ENCODE peak calls at places on chromosomes 5 and 9, in ten cellular contexts. One of them, this sample, is unnamed.

GRCh38 chr5:154758501-154758900 is 3.3 kb downstream of the LARP1 start:
- DNase-seq in stimulated activated naive CD8-positive, alpha-beta T cell treated with anti-CD3 and anti-CD28 coated beads, Interleukin-15, amount 100 ng/mL, for 72 hours: no peak
- DNase-seq in GM12864: no peak
- DNase-seq in stimulated activated CD4-positive, alpha-beta T cell treated with anti-CD3 and anti-CD28 coated beads, Interleukin-15, amount 100 ng/mL, for 48 hours: no peak
- DNase-seq in substantia nigra: no peak
- DNase-seq in brain microvascular endothelial cell: no peak
- DNase-seq in NCI-H748 treated with DMSO at 0.1 percent for 48 hours: no peak
- DNase-seq in brain pericyte: no peak
- DNase-seq in spleen: no peak
- DNase-seq in lower lobe of right lung: no peak
- DNase-seq in this sample: no peak

GRCh38 chr5:56977822-56978221 is 25.9 kb upstream of the MIER3 start:
- DNase-seq in stimulated activated naive CD8-positive, alpha-beta T cell treated with anti-CD3 and anti-CD28 coated beads, Interleukin-15, amount 100 ng/mL, for 72 hours: no peak
- DNase-seq in GM12864: no peak
- DNase-seq in stimulated activated CD4-positive, alpha-beta T cell treated with anti-CD3 and anti-CD28 coated beads, Interleukin-15, amount 100 ng/mL, for 48 hours: no peak
- DNase-seq in substantia nigra: no peak
- DNase-seq in brain microvascular endothelial cell: no peak
- DNase-seq in NCI-H748 treated with DMSO at 0.1 percent for 48 hours: no peak
- DNase-seq in brain pericyte: no peak
- DNase-seq in spleen: no peak
- DNase-seq in lower lobe of right lung: no peak
- DNase-seq in this sample: no peak

GRCh38 chr9:7977586-7977985 is 178.0 kb upstream of the DMAC1 start:
- DNase-seq in stimulated activated naive CD8-positive, alpha-beta T cell treated with anti-CD3 and anti-CD28 coated beads, Interleukin-15, amount 100 ng/mL, for 72 hours: no peak
- DNase-seq in GM12864: no peak
- DNase-seq in stimulated activated CD4-positive, alpha-beta T cell treated with anti-CD3 and anti-CD28 coated beads, Interleukin-15, amount 100 ng/mL, for 48 hours: no peak
- DNase-seq in substantia nigra: no peak
- DNase-seq in brain microvascular endothelial cell: no peak
- DNase-seq in NCI-H748 treated with DMSO at 0.1 percent for 48 hours: no peak
- DNase-seq in brain pericyte: no peak
- DNase-seq in spleen: no peak
- DNase-seq in lower lobe of right lung: no peak
- DNase-seq in this sample: no peak

GRCh38 chr9:125851971-125852370 is 104.8 kb downstream of the PBX3 start:
- DNase-seq in stimulated activated naive CD8-positive, alpha-beta T cell treated with anti-CD3 and anti-CD28 coated beads, Interleukin-15, amount 100 ng/mL, for 72 hours: no peak
- DNase-seq in GM12864: no peak
- DNase-seq in stimulated activated CD4-positive, alpha-beta T cell treated with anti-CD3 and anti-CD28 coated beads, Interleukin-15, amount 100 ng/mL, for 48 hours: no peak
- DNase-seq in substantia nigra: no peak
- DNase-seq in brain microvascular endothelial cell: no peak
- DNase-seq in NCI-H748 treated with DMSO at 0.1 percent for 48 hours: no peak
- DNase-seq in brain pericyte: no peak
- DNase-seq in spleen: no peak
- DNase-seq in lower lobe of right lung: no peak
- DNase-seq in this sample: no peak

GRCh38 chr9:5292141-5292540 is 12.4 kb downstream of the RLN2 start:
- DNase-seq in stimulated activated naive CD8-positive, alpha-beta T cell treated with anti-CD3 and anti-CD28 coated beads, Interleukin-15, amount 100 ng/mL, for 72 hours: no peak
- DNase-seq in GM12864: no peak
- DNase-seq in stimulated activated CD4-positive, alpha-beta T cell treated with anti-CD3 and anti-CD28 coated beads, Interleukin-15, amount 100 ng/mL, for 48 hours: no peak
- DNase-seq in substantia nigra: no peak
- DNase-seq in brain microvascular endothelial cell: no peak
- DNase-seq in NCI-H748 treated with DMSO at 0.1 percent for 48 hours: no peak
- DNase-seq in brain pericyte: no peak
- DNase-seq in spleen: no peak
- DNase-seq in lower lobe of right lung: no peak
- DNase-seq in this sample: no peak

GRCh38 chr5:163248333-163248732 is 189.1 kb upstream of the CCNG1 start:
- DNase-seq in stimulated activated naive CD8-positive, alpha-beta T cell treated with anti-CD3 and anti-CD28 coated beads, Interleukin-15, amount 100 ng/mL, for 72 hours: no peak
- DNase-seq in GM12864: no peak
- DNase-seq in stimulated activated CD4-positive, alpha-beta T cell treated with anti-CD3 and anti-CD28 coated beads, Interleukin-15, amount 100 ng/mL, for 48 hours: no peak
- DNase-seq in substantia nigra: no peak
- DNase-seq in brain microvascular endothelial cell: no peak
- DNase-seq in NCI-H748 treated with DMSO at 0.1 percent for 48 hours: no peak
- DNase-seq in brain pericyte: no peak
- DNase-seq in spleen: no peak
- DNase-seq in lower lobe of right lung: no peak
- DNase-seq in this sample: no peak

GRCh38 chr5:74316064-74316586 is 324.4 kb downstream of the ENC1 start:
- DNase-seq in stimulated activated naive CD8-positive, alpha-beta T cell treated with anti-CD3 and anti-CD28 coated beads, Interleukin-15, amount 100 ng/mL, for 72 hours: no peak
- DNase-seq in GM12864: peak; percentile 16
- DNase-seq in stimulated activated CD4-positive, alpha-beta T cell treated with anti-CD3 and anti-CD28 coated beads, Interleukin-15, amount 100 ng/mL, for 48 hours: no peak
- DNase-seq in substantia nigra: no peak
- DNase-seq in brain microvascular endothelial cell: peak; percentile 98
- DNase-seq in NCI-H748 treated with DMSO at 0.1 percent for 48 hours: no peak
- DNase-seq in brain pericyte: peak; percentile 10
- DNase-seq in spleen: no peak
- DNase-seq in lower lobe of right lung: no peak
- DNase-seq in this sample: no peak

GRCh38 chr9:135533093-135533492 is 11.9 kb downstream of the LCN1 start:
- DNase-seq in stimulated activated naive CD8-positive, alpha-beta T cell treated with anti-CD3 and anti-CD28 coated beads, Interleukin-15, amount 100 ng/mL, for 72 hours: no peak
- DNase-seq in GM12864: no peak
- DNase-seq in stimulated activated CD4-positive, alpha-beta T cell treated with anti-CD3 and anti-CD28 coated beads, Interleukin-15, amount 100 ng/mL, for 48 hours: no peak
- DNase-seq in substantia nigra: no peak
- DNase-seq in brain microvascular endothelial cell: no peak
- DNase-seq in NCI-H748 treated with DMSO at 0.1 percent for 48 hours: no peak
- DNase-seq in brain pericyte: no peak
- DNase-seq in spleen: no peak
- DNase-seq in lower lobe of right lung: no peak
- DNase-seq in this sample: no peak

GRCh38 chr5:119583684-119584083 is 45.7 kb upstream of the FAM170A start:
- DNase-seq in stimulated activated naive CD8-positive, alpha-beta T cell treated with anti-CD3 and anti-CD28 coated beads, Interleukin-15, amount 100 ng/mL, for 72 hours: no peak
- DNase-seq in GM12864: no peak
- DNase-seq in stimulated activated CD4-positive, alpha-beta T cell treated with anti-CD3 and anti-CD28 coated beads, Interleukin-15, amount 100 ng/mL, for 48 hours: no peak
- DNase-seq in substantia nigra: no peak
- DNase-seq in brain microvascular endothelial cell: peak; percentile 29
- DNase-seq in NCI-H748 treated with DMSO at 0.1 percent for 48 hours: no peak
- DNase-seq in brain pericyte: no peak
- DNase-seq in spleen: no peak
- DNase-seq in lower lobe of right lung: no peak
- DNase-seq in this sample: no peak

GRCh38 chr5:143683459-143683858 is 128.5 kb upstream of the HMHB1 start:
- DNase-seq in stimulated activated naive CD8-positive, alpha-beta T cell treated with anti-CD3 and anti-CD28 coated beads, Interleukin-15, amount 100 ng/mL, for 72 hours: no peak
- DNase-seq in GM12864: no peak
- DNase-seq in stimulated activated CD4-positive, alpha-beta T cell treated with anti-CD3 and anti-CD28 coated beads, Interleukin-15, amount 100 ng/mL, for 48 hours: no peak
- DNase-seq in substantia nigra: no peak
- DNase-seq in brain microvascular endothelial cell: no peak
- DNase-seq in NCI-H748 treated with DMSO at 0.1 percent for 48 hours: no peak
- DNase-seq in brain pericyte: no peak
- DNase-seq in spleen: no peak
- DNase-seq in lower lobe of right lung: no peak
- DNase-seq in this sample: no peak

GRCh38 chr5:161546463-161547301 is at the start of gene GABRB2:
- DNase-seq in stimulated activated naive CD8-positive, alpha-beta T cell treated with anti-CD3 and anti-CD28 coated beads, Interleukin-15, amount 100 ng/mL, for 72 hours: no peak
- DNase-seq in GM12864: no peak
- DNase-seq in stimulated activated CD4-positive, alpha-beta T cell treated with anti-CD3 and anti-CD28 coated beads, Interleukin-15, amount 100 ng/mL, for 48 hours: no peak
- DNase-seq in substantia nigra: peak; percentile 50
- DNase-seq in brain microvascular endothelial cell: no peak
- DNase-seq in NCI-H748 treated with DMSO at 0.1 percent for 48 hours: peak; percentile 56
- DNase-seq in brain pericyte: no peak
- DNase-seq in spleen: no peak
- DNase-seq in lower lobe of right lung: peak; percentile 58
- DNase-seq in this sample: peak; percentile 66

GRCh38 chr5:157918811-157919742 is 60.1 kb upstream of the CLINT1 start:
- DNase-seq in stimulated activated naive CD8-positive, alpha-beta T cell treated with anti-CD3 and anti-CD28 coated beads, Interleukin-15, amount 100 ng/mL, for 72 hours: peak; percentile 8
- DNase-seq in GM12864: no peak
- DNase-seq in stimulated activated CD4-positive, alpha-beta T cell treated with anti-CD3 and anti-CD28 coated beads, Interleukin-15, amount 100 ng/mL, for 48 hours: no peak
- DNase-seq in substantia nigra: no peak
- DNase-seq in brain microvascular endothelial cell: no peak
- DNase-seq in NCI-H748 treated with DMSO at 0.1 percent for 48 hours: peak; percentile 49
- DNase-seq in brain pericyte: no peak
- DNase-seq in spleen: no peak
- DNase-seq in lower lobe of right lung: peak; percentile 80
- DNase-seq in this sample: peak; percentile 34

GRCh38 chr5:134524826-134525686 is at the start of gene JADE2:
- DNase-seq in stimulated activated naive CD8-positive, alpha-beta T cell treated with anti-CD3 and anti-CD28 coated beads, Interleukin-15, amount 100 ng/mL, for 72 hours: peak; percentile 86
- DNase-seq in GM12864: no peak
- DNase-seq in stimulated activated CD4-positive, alpha-beta T cell treated with anti-CD3 and anti-CD28 coated beads, Interleukin-15, amount 100 ng/mL, for 48 hours: peak; percentile 61
- DNase-seq in substantia nigra: peak; percentile 68
- DNase-seq in brain microvascular endothelial cell: peak; percentile 37
- DNase-seq in NCI-H748 treated with DMSO at 0.1 percent for 48 hours: peak; percentile 30
- DNase-seq in brain pericyte: no peak
- DNase-seq in spleen: peak; percentile 96
- DNase-seq in lower lobe of right lung: peak; percentile 83
- DNase-seq in this sample: peak; percentile 36

GRCh38 chr9:127979333-127980055 is 1.3 kb downstream of the EEIG1 start:
- DNase-seq in stimulated activated naive CD8-positive, alpha-beta T cell treated with anti-CD3 and anti-CD28 coated beads, Interleukin-15, amount 100 ng/mL, for 72 hours: peak; percentile 57
- DNase-seq in GM12864: peak; percentile 42
- DNase-seq in stimulated activated CD4-positive, alpha-beta T cell treated with anti-CD3 and anti-CD28 coated beads, Interleukin-15, amount 100 ng/mL, for 48 hours: no peak
- DNase-seq in substantia nigra: peak; percentile 80
- DNase-seq in brain microvascular endothelial cell: no peak
- DNase-seq in NCI-H748 treated with DMSO at 0.1 percent for 48 hours: peak; percentile 56
- DNase-seq in brain pericyte: no peak
- DNase-seq in spleen: peak; percentile 87
- DNase-seq in lower lobe of right lung: no peak
- DNase-seq in this sample: peak; percentile 73

GRCh38 chr9:136016882-136017812 is 56.0 kb upstream of the UBAC1 start:
- DNase-seq in stimulated activated naive CD8-positive, alpha-beta T cell treated with anti-CD3 and anti-CD28 coated beads, Interleukin-15, amount 100 ng/mL, for 72 hours: no peak
- DNase-seq in GM12864: no peak
- DNase-seq in stimulated activated CD4-positive, alpha-beta T cell treated with anti-CD3 and anti-CD28 coated beads, Interleukin-15, amount 100 ng/mL, for 48 hours: no peak
- DNase-seq in substantia nigra: no peak
- DNase-seq in brain microvascular endothelial cell: no peak
- DNase-seq in NCI-H748 treated with DMSO at 0.1 percent for 48 hours: no peak
- DNase-seq in brain pericyte: no peak
- DNase-seq in spleen: peak; percentile 73
- DNase-seq in lower lobe of right lung: peak; percentile 76
- DNase-seq in this sample: peak; percentile 11

GRCh38 chr9:136023401-136024225 is 62.4 kb upstream of the UBAC1 start:
- DNase-seq in stimulated activated naive CD8-positive, alpha-beta T cell treated with anti-CD3 and anti-CD28 coated beads, Interleukin-15, amount 100 ng/mL, for 72 hours: no peak
- DNase-seq in GM12864: no peak
- DNase-seq in stimulated activated CD4-positive, alpha-beta T cell treated with anti-CD3 and anti-CD28 coated beads, Interleukin-15, amount 100 ng/mL, for 48 hours: no peak
- DNase-seq in substantia nigra: no peak
- DNase-seq in brain microvascular endothelial cell: peak; percentile 29
- DNase-seq in NCI-H748 treated with DMSO at 0.1 percent for 48 hours: no peak
- DNase-seq in brain pericyte: no peak
- DNase-seq in spleen: peak; percentile 76
- DNase-seq in lower lobe of right lung: peak; percentile 65
- DNase-seq in this sample: peak; percentile 6

GRCh38 chr9:79685576-79685975 is 113.8 kb downstream of the TLE4 start:
- DNase-seq in stimulated activated naive CD8-positive, alpha-beta T cell treated with anti-CD3 and anti-CD28 coated beads, Interleukin-15, amount 100 ng/mL, for 72 hours: no peak
- DNase-seq in GM12864: no peak
- DNase-seq in stimulated activated CD4-positive, alpha-beta T cell treated with anti-CD3 and anti-CD28 coated beads, Interleukin-15, amount 100 ng/mL, for 48 hours: no peak
- DNase-seq in substantia nigra: no peak
- DNase-seq in brain microvascular endothelial cell: peak; percentile 49
- DNase-seq in NCI-H748 treated with DMSO at 0.1 percent for 48 hours: no peak
- DNase-seq in brain pericyte: no peak
- DNase-seq in spleen: no peak
- DNase-seq in lower lobe of right lung: no peak
- DNase-seq in this sample: no peak

GRCh38 chr5:172005708-172006377 is 595 bp downstream of the FBXW11 start:
- DNase-seq in stimulated activated naive CD8-positive, alpha-beta T cell treated with anti-CD3 and anti-CD28 coated beads, Interleukin-15, amount 100 ng/mL, for 72 hours: peak; percentile 32
- DNase-seq in GM12864: no peak
- DNase-seq in stimulated activated CD4-positive, alpha-beta T cell treated with anti-CD3 and anti-CD28 coated beads, Interleukin-15, amount 100 ng/mL, for 48 hours: no peak
- DNase-seq in substantia nigra: peak; percentile 33
- DNase-seq in brain microvascular endothelial cell: peak; percentile 13
- DNase-seq in NCI-H748 treated with DMSO at 0.1 percent for 48 hours: peak; percentile 11
- DNase-seq in brain pericyte: no peak
- DNase-seq in spleen: peak; percentile 86
- DNase-seq in lower lobe of right lung: peak; percentile 51
- DNase-seq in this sample: peak; percentile 46

GRCh38 chr9:18905033-18905882 is 127.8 kb downstream of the SAXO1 start:
- DNase-seq in stimulated activated naive CD8-positive, alpha-beta T cell treated with anti-CD3 and anti-CD28 coated beads, Interleukin-15, amount 100 ng/mL, for 72 hours: no peak
- DNase-seq in GM12864: no peak
- DNase-seq in stimulated activated CD4-positive, alpha-beta T cell treated with anti-CD3 and anti-CD28 coated beads, Interleukin-15, amount 100 ng/mL, for 48 hours: no peak
- DNase-seq in substantia nigra: no peak
- DNase-seq in brain microvascular endothelial cell: peak; percentile 92
- DNase-seq in NCI-H748 treated with DMSO at 0.1 percent for 48 hours: no peak
- DNase-seq in brain pericyte: no peak
- DNase-seq in spleen: no peak
- DNase-seq in lower lobe of right lung: no peak
- DNase-seq in this sample: no peak

GRCh38 chr9:136493567-136493971 is 10.7 kb upstream of the SEC16A start:
- DNase-seq in stimulated activated naive CD8-positive, alpha-beta T cell treated with anti-CD3 and anti-CD28 coated beads, Interleukin-15, amount 100 ng/mL, for 72 hours: no peak
- DNase-seq in GM12864: no peak
- DNase-seq in stimulated activated CD4-positive, alpha-beta T cell treated with anti-CD3 and anti-CD28 coated beads, Interleukin-15, amount 100 ng/mL, for 48 hours: no peak
- DNase-seq in substantia nigra: no peak
- DNase-seq in brain microvascular endothelial cell: no peak
- DNase-seq in NCI-H748 treated with DMSO at 0.1 percent for 48 hours: no peak
- DNase-seq in brain pericyte: no peak
- DNase-seq in spleen: no peak
- DNase-seq in lower lobe of right lung: no peak
- DNase-seq in this sample: no peak

GRCh38 chr5:51378778-51379652 is 4.2 kb upstream of the ISL1 start:
- DNase-seq in stimulated activated naive CD8-positive, alpha-beta T cell treated with anti-CD3 and anti-CD28 coated beads, Interleukin-15, amount 100 ng/mL, for 72 hours: no peak
- DNase-seq in GM12864: no peak
- DNase-seq in stimulated activated CD4-positive, alpha-beta T cell treated with anti-CD3 and anti-CD28 coated beads, Interleukin-15, amount 100 ng/mL, for 48 hours: no peak
- DNase-seq in substantia nigra: no peak
- DNase-seq in brain microvascular endothelial cell: no peak
- DNase-seq in NCI-H748 treated with DMSO at 0.1 percent for 48 hours: peak; percentile 83
- DNase-seq in brain pericyte: no peak
- DNase-seq in spleen: no peak
- DNase-seq in lower lobe of right lung: no peak
- DNase-seq in this sample: no peak

GRCh38 chr5:78907255-78907886 is 77.7 kb downstream of the ARSB start:
- DNase-seq in stimulated activated naive CD8-positive, alpha-beta T cell treated with anti-CD3 and anti-CD28 coated beads, Interleukin-15, amount 100 ng/mL, for 72 hours: no peak
- DNase-seq in GM12864: no peak
- DNase-seq in stimulated activated CD4-positive, alpha-beta T cell treated with anti-CD3 and anti-CD28 coated beads, Interleukin-15, amount 100 ng/mL, for 48 hours: no peak
- DNase-seq in substantia nigra: no peak
- DNase-seq in brain microvascular endothelial cell: peak; percentile 92
- DNase-seq in NCI-H748 treated with DMSO at 0.1 percent for 48 hours: no peak
- DNase-seq in brain pericyte: peak; percentile 84
- DNase-seq in spleen: no peak
- DNase-seq in lower lobe of right lung: no peak
- DNase-seq in this sample: no peak

GRCh38 chr5:17219006-17219422 is 1.6 kb downstream of the BASP1 start:
- DNase-seq in stimulated activated naive CD8-positive, alpha-beta T cell treated with anti-CD3 and anti-CD28 coated beads, Interleukin-15, amount 100 ng/mL, for 72 hours: no peak
- DNase-seq in GM12864: no peak
- DNase-seq in stimulated activated CD4-positive, alpha-beta T cell treated with anti-CD3 and anti-CD28 coated beads, Interleukin-15, amount 100 ng/mL, for 48 hours: no peak
- DNase-seq in substantia nigra: peak; percentile 12
- DNase-seq in brain microvascular endothelial cell: no peak
- DNase-seq in NCI-H748 treated with DMSO at 0.1 percent for 48 hours: peak; percentile 93
- DNase-seq in brain pericyte: no peak
- DNase-seq in spleen: peak; percentile 84
- DNase-seq in lower lobe of right lung: no peak
- DNase-seq in this sample: peak; percentile 79

GRCh38 chr5:59817536-59817935 is 76.0 kb downstream of the PDE4D start:
- DNase-seq in stimulated activated naive CD8-positive, alpha-beta T cell treated with anti-CD3 and anti-CD28 coated beads, Interleukin-15, amount 100 ng/mL, for 72 hours: no peak
- DNase-seq in GM12864: no peak
- DNase-seq in stimulated activated CD4-positive, alpha-beta T cell treated with anti-CD3 and anti-CD28 coated beads, Interleukin-15, amount 100 ng/mL, for 48 hours: no peak
- DNase-seq in substantia nigra: no peak
- DNase-seq in brain microvascular endothelial cell: no peak
- DNase-seq in NCI-H748 treated with DMSO at 0.1 percent for 48 hours: no peak
- DNase-seq in brain pericyte: no peak
- DNase-seq in spleen: no peak
- DNase-seq in lower lobe of right lung: no peak
- DNase-seq in this sample: no peak

GRCh38 chr9:130330202-130330601 is 64.6 kb downstream of the HMCN2 start:
- DNase-seq in stimulated activated naive CD8-positive, alpha-beta T cell treated with anti-CD3 and anti-CD28 coated beads, Interleukin-15, amount 100 ng/mL, for 72 hours: no peak
- DNase-seq in GM12864: no peak
- DNase-seq in stimulated activated CD4-positive, alpha-beta T cell treated with anti-CD3 and anti-CD28 coated beads, Interleukin-15, amount 100 ng/mL, for 48 hours: no peak
- DNase-seq in substantia nigra: no peak
- DNase-seq in brain microvascular endothelial cell: no peak
- DNase-seq in NCI-H748 treated with DMSO at 0.1 percent for 48 hours: no peak
- DNase-seq in brain pericyte: peak; percentile 17
- DNase-seq in spleen: no peak
- DNase-seq in lower lobe of right lung: no peak
- DNase-seq in this sample: no peak

GRCh38 chr9:114174876-114175771 is 19.8 kb downstream of the COL27A1 start:
- DNase-seq in stimulated activated naive CD8-positive, alpha-beta T cell treated with anti-CD3 and anti-CD28 coated beads, Interleukin-15, amount 100 ng/mL, for 72 hours: no peak
- DNase-seq in GM12864: no peak
- DNase-seq in stimulated activated CD4-positive, alpha-beta T cell treated with anti-CD3 and anti-CD28 coated beads, Interleukin-15, amount 100 ng/mL, for 48 hours: no peak
- DNase-seq in substantia nigra: peak; percentile 37
- DNase-seq in brain microvascular endothelial cell: no peak
- DNase-seq in NCI-H748 treated with DMSO at 0.1 percent for 48 hours: no peak
- DNase-seq in brain pericyte: no peak
- DNase-seq in spleen: peak; percentile 64
- DNase-seq in lower lobe of right lung: no peak
- DNase-seq in this sample: no peak

GRCh38 chr5:64794053-64794770 is 25.5 kb downstream of the CWC27 start:
- DNase-seq in stimulated activated naive CD8-positive, alpha-beta T cell treated with anti-CD3 and anti-CD28 coated beads, Interleukin-15, amount 100 ng/mL, for 72 hours: no peak
- DNase-seq in GM12864: no peak
- DNase-seq in stimulated activated CD4-positive, alpha-beta T cell treated with anti-CD3 and anti-CD28 coated beads, Interleukin-15, amount 100 ng/mL, for 48 hours: no peak
- DNase-seq in substantia nigra: no peak
- DNase-seq in brain microvascular endothelial cell: no peak
- DNase-seq in NCI-H748 treated with DMSO at 0.1 percent for 48 hours: no peak
- DNase-seq in brain pericyte: no peak
- DNase-seq in spleen: no peak
- DNase-seq in lower lobe of right lung: no peak
- DNase-seq in this sample: no peak

GRCh38 chr9:126443144-126443543 is 116.5 kb downstream of the MVB12B start:
- DNase-seq in stimulated activated naive CD8-positive, alpha-beta T cell treated with anti-CD3 and anti-CD28 coated beads, Interleukin-15, amount 100 ng/mL, for 72 hours: no peak
- DNase-seq in GM12864: no peak
- DNase-seq in stimulated activated CD4-positive, alpha-beta T cell treated with anti-CD3 and anti-CD28 coated beads, Interleukin-15, amount 100 ng/mL, for 48 hours: no peak
- DNase-seq in substantia nigra: no peak
- DNase-seq in brain microvascular endothelial cell: no peak
- DNase-seq in NCI-H748 treated with DMSO at 0.1 percent for 48 hours: no peak
- DNase-seq in brain pericyte: no peak
- DNase-seq in spleen: peak; percentile 33
- DNase-seq in lower lobe of right lung: no peak
- DNase-seq in this sample: no peak

This sample was measured in HAP-1.